ENCODE peak calls at places on chromosomes 13 and 19, in six cellular contexts. X is GM23338, A is esophagus squamous epithelium, G is lung, B is A549, C is cardiac muscle cell. K is an unnamed sample.
A peak's percentile ranks its signal among the peaks of the same experiment; 100 is the strongest.

GRCh38 chr13:52830946-52831345 is 17.5 kb downstream of the PCDH8 start:
- DNase-seq in X (no peak), A (no peak), G (no peak), B (no peak), C (no peak), K (no peak)

GRCh38 chr19:44735011-44735410 is 13.5 kb upstream of the BCL3 start:
- DNase-seq in X (no peak), A (no peak), G (no peak), B (no peak), C (no peak), K (no peak)

GRCh38 chr19:40512473-40513344 is 45.9 kb downstream of the SPTBN4 start:
- DNase-seq in X (peak; percentile 82), A (no peak), G (no peak), B (no peak), C (peak; percentile 70), K (peak; percentile 84)

GRCh38 chr19:54189020-54189667 is at the start of gene MBOAT7:
- DNase-seq in X (no peak), A (no peak), G (no peak), B (no peak), C (no peak), K (no peak)

GRCh38 chr13:68806125-68806524 is 1301.5 kb upstream of the ATXN8OS start:
- DNase-seq in X (no peak), A (no peak), G (no peak), B (no peak), C (no peak), K (no peak)

GRCh38 chr19:31109626-31110025 is 239.6 kb downstream of the TSHZ3 start:
- DNase-seq in X (no peak), A (no peak), G (no peak), B (no peak), C (no peak), K (no peak)

GRCh38 chr19:6861683-6862286 is 25.6 kb upstream of the ADGRE1 start:
- DNase-seq in X (no peak), A (no peak), G (no peak), B (no peak), C (no peak), K (no peak)

GRCh38 chr13:72384186-72384823 is 343.1 kb downstream of the MZT1 start:
- DNase-seq in X (peak; percentile 44), A (no peak), G (no peak), B (no peak), C (no peak), K (no peak)

GRCh38 chr13:20006206-20006605 is 47.7 kb downstream of the ZMYM2 start:
- DNase-seq in X (no peak), A (no peak), G (no peak), B (no peak), C (no peak), K (no peak)

GRCh38 chr19:1920644-1921043 is 15.4 kb downstream of the ADAT3 start:
- DNase-seq in X (no peak), A (no peak), G (no peak), B (no peak), C (no peak), K (no peak)

GRCh38 chr13:79037197-79037596 is 368.9 kb downstream of the RBM26 start:
- DNase-seq in X (no peak), A (no peak), G (no peak), B (no peak), C (no peak), K (no peak)

GRCh38 chr19:10637894-10638293 is 12.5 kb downstream of the SLC44A2 start:
- DNase-seq in X (no peak), A (no peak), G (no peak), B (no peak), C (no peak), K (no peak)

DNA sequence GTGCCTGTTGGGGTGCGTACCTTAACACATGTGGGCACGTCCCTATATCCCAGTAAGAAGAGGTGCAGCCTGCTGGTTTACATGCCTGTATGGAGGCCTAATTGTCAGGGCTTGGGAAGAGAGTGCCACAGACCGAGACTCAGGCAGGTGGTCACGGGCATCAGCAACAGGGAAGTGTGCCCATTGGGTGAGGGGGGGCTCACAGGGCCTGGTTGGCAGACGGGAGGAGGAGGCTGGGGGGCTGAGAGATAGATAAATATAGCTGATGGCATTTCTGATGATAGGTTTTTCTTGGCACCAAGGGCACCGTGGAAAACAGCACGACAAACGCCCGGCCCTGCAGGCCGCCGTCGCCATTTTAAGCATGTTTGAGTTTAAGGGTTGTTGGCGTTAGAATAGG is 37.6 kb downstream of the NFIX start:
- DNase-seq in X (no peak), A (no peak), G (no peak), B (no peak), C (no peak), K (no peak)
- H3K4me1 ChIP-seq in X (peaks cover 8% of the 10 kb centered on the region), A (peaks cover 68% of the 10 kb centered on the region), G (peaks cover 44% of the 10 kb centered on the region), B (peaks cover 17% of the 10 kb centered on the region), C (no peaks in the 10 kb centered on the region), K (no peaks in the 10 kb centered on the region)

GRCh38 chr13:30442854-30443379 is 20.6 kb downstream of the UBE2L5 start:
- DNase-seq in X (no peak), A (no peak), G (no peak), B (no peak), C (no peak), K (no peak)

GRCh38 chr13:30443957-30444404 is 21.7 kb downstream of the UBE2L5 start:
- DNase-seq in X (no peak), A (no peak), G (no peak), B (no peak), C (no peak), K (no peak)

GRCh38 chr13:30441304-30441703 is 19.0 kb downstream of the UBE2L5 start:
- DNase-seq in X (no peak), A (no peak), G (no peak), B (no peak), C (no peak), K (no peak)

DNA sequence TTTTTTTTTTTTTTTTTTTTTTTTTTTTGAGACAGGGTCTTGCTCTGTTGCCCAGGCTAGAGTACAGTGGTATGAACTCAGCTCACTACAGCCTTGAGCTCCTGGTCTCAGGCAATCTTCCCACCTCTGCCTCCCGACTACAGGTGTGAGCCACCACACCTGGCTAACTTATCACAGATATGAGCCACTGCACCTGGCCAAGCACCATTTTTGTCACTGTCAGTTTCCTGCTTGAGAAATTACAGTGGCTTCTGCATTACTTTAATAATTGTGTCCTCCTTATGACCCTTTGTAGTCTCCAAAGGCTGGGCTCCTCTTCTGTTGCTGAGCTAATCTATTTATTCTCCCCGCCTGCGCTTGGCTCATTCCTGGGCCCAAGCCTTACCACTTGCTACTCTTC is 16.0 kb downstream of the UBE2L5 start:
- DNase-seq in X (no peak), A (no peak), G (no peak), B (no peak), C (no peak), K (no peak)
- H3K4me1 ChIP-seq in X (peaks cover under 1% of the 10 kb centered on the region), A (no peaks in the 10 kb centered on the region), G (no peaks in the 10 kb centered on the region), B (no peaks in the 10 kb centered on the region), C (no peaks in the 10 kb centered on the region), K (no peaks in the 10 kb centered on the region)

GRCh38 chr13:40971321-40971720 is 47.8 kb downstream of the ELF1 start:
- DNase-seq in X (no peak), A (no peak), G (no peak), B (no peak), C (no peak), K (no peak)
- H3K4me1 ChIP-seq in X (no peaks in the 10 kb centered on the region), A (peaks cover 14% of the 10 kb centered on the region), G (peaks cover 36% of the 10 kb centered on the region), B (peaks cover 40% of the 10 kb centered on the region), C (peaks cover 16% of the 10 kb centered on the region), K (no peaks in the 10 kb centered on the region)

DNA sequence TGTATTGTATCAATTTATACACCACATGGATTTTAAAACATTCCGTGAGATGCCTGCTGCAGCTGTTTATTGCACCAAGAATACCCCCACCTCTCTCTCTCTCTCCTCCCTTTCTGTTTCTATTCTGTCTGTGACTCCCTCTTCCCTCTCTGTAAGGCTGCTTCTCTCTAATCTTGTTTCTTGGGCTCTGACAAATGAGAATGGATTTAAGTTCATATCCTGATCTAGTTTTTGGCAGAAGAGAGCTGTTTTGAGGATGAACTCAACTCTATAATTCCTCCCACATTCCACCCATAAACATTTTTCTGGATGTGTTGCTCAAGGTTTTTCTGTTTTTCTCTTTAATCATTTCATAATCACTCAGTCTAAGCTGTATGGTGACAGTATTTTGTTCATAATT is 144.3 kb upstream of the FRY start:
- DNase-seq in X (no peak), A (no peak), G (no peak), B (no peak), C (no peak), K (no peak)
- H3K4me1 ChIP-seq in X (peaks cover 5% of the 10 kb centered on the region), A (no peaks in the 10 kb centered on the region), G (peaks cover 19% of the 10 kb centered on the region), B (no peaks in the 10 kb centered on the region), C (peaks cover 17% of the 10 kb centered on the region), K (no peaks in the 10 kb centered on the region)

DNA sequence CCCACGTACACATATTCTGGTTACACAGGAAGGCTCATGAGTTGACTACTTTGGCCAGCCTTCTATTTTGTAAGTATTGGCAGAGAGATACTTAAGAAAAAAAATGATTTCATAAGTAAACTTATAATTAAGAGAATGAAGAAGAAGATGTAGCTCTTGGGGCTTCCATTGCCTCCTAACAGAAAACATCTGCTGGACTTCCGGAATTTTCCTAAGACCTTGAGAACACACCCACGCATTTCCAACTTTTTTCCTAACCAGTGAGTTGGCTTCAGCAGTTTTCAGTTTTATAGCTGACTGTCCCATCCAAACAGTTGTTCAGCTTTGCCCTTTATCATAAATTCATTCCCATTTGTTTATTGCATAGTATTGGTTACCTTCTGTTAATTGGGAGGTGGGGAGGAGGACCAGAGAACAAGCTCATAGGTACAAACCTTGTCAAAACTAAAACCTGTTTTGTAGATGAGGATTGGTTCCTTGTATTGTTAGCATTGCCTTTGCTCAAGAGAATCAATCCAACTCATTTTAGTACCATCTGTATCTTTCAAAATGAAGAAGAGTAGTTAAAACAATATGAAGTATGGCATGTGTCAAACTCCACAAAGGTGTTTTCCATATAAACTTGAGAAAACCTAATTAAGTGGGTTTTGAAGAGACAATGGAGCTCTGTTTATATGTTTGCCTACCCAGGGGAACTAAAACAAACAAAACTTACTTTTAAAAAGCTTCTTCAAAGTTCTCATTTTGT is 93.9 kb downstream of the COL4A2 start:
- DNase-seq in X (no peak), A (no peak), G (no peak), B (no peak), C (no peak), K (no peak)
- H3K4me1 ChIP-seq in X (no peaks in the 10 kb centered on the region), A (no peaks in the 10 kb centered on the region), G (peaks cover 33% of the 10 kb centered on the region), B (peaks cover 31% of the 10 kb centered on the region), C (peaks cover 16% of the 10 kb centered on the region), K (peaks cover 8% of the 10 kb centered on the region)